ENCODE peak calls at places on chromosome 7, in five cellular contexts. G is upper lobe of right lung; L is Karpas-422; U is CD8-positive, alpha-beta memory T cell; D is GM23338. C is an unnamed sample.

GRCh38 chr7:1103009-1103788 is 15.3 kb downstream of the GPER1 start:
- DNase-seq in G (no peak), L (no peak), U (no peak), D (no peak), C (no peak)

GRCh38 chr7:47392241-47392759 is 189.6 kb downstream of the TNS3 start:
- DNase-seq in G (peak; percentile 70), L (no peak), U (no peak), D (no peak), C (no peak)

GRCh38 chr7:169854-170172 is 22.6 kb upstream of the FAM20C start:
- DNase-seq in G (peak; percentile 56), L (no peak), U (no peak), D (no peak), C (no peak)

GRCh38 chr7:125370502-125370901 is 440.9 kb upstream of the POT1 start:
- DNase-seq in G (no peak), L (no peak), U (no peak), D (no peak), C (no peak)

GRCh38 chr7:1802899-1803298 is 132.8 kb downstream of the ELFN1 start:
- DNase-seq in G (peak; percentile 16), L (no peak), U (no peak), D (no peak), C (no peak)

GRCh38 chr7:124765401-124766352 is at the start of gene GPR37:
- DNase-seq in G (peak; percentile 83), L (no peak), U (peak; percentile 5), D (peak; percentile 89), C (peak; percentile 64)

GRCh38 chr7:38368191-38368605 is 94.8 kb upstream of the TARP start:
- DNase-seq in G (peak; percentile 84), L (peak; percentile 87), U (peak; percentile 71), D (peak; percentile 93), C (peak; percentile 84)

GRCh38 chr7:101678713-101679112 is 49.6 kb upstream of the MYL10 start:
- DNase-seq in G (no peak), L (no peak), U (no peak), D (no peak), C (no peak)

GRCh38 chr7:100351657-100352058 is 6.3 kb upstream of the PILRB start:
- DNase-seq in G (no peak), L (no peak), U (no peak), D (no peak), C (no peak)

GRCh38 chr7:135330088-135330487 is 96.5 kb downstream of the STRA8 start:
- DNase-seq in G (no peak), L (no peak), U (no peak), D (no peak), C (no peak)

GRCh38 chr7:100855515-100855914 is 3.0 kb downstream of the SLC12A9 start:
- DNase-seq in G (no peak), L (no peak), U (no peak), D (no peak), C (no peak)

GRCh38 chr7:15866753-15867152 is 180.3 kb upstream of the MEOX2 start:
- DNase-seq in G (no peak), L (no peak), U (no peak), D (no peak), C (no peak)

GRCh38 chr7:155131090-155131489 is 61.0 kb downstream of the HTR5A start:
- DNase-seq in G (no peak), L (no peak), U (no peak), D (no peak), C (no peak)

GRCh38 chr7:155980841-155981240 is 168.6 kb upstream of the SHH start:
- DNase-seq in G (peak; percentile 18), L (no peak), U (no peak), D (no peak), C (no peak)

GRCh38 chr7:102097601-102098161 is 189.0 kb upstream of the SH2B2 start:
- DNase-seq in G (no peak), L (no peak), U (no peak), D (no peak), C (no peak)

GRCh38 chr7:79453558-79454324 is at the start of gene MAGI2:
- DNase-seq in G (peak; percentile 90), L (no peak), U (peak; percentile 39), D (peak; percentile 70), C (peak; percentile 76)

GRCh38 chr7:151511946-151512345 is 7.7 kb downstream of the RHEB start:
- DNase-seq in G (no peak), L (no peak), U (no peak), D (no peak), C (no peak)

GRCh38 chr7:34160261-34160752 is 255.0 kb downstream of the BMPER start:
- DNase-seq in G (no peak), L (no peak), U (no peak), D (no peak), C (no peak)

GRCh38 chr7:69878015-69878414 is 279.7 kb downstream of the AUTS2 start:
- DNase-seq in G (no peak), L (no peak), U (no peak), D (no peak), C (no peak)

GRCh38 chr7:5711419-5711818 is 70.0 kb downstream of the RNF216 start:
- DNase-seq in G (no peak), L (peak; percentile 32), U (no peak), D (peak; percentile 42), C (no peak)

GRCh38 chr7:67019562-67020390 is 23.1 kb downstream of the TYW1 start:
- DNase-seq in G (no peak), L (no peak), U (no peak), D (no peak), C (no peak)

GRCh38 chr7:50791363-50791762 is 8.7 kb upstream of the GRB10 start:
- DNase-seq in G (no peak), L (no peak), U (no peak), D (no peak), C (no peak)

GRCh38 chr7:132393789-132394261 is 182.4 kb downstream of the PLXNA4 start:
- DNase-seq in G (no peak), L (no peak), U (peak; percentile 4), D (no peak), C (peak; percentile 73)

GRCh38 chr7:151251926-151252835 is 3.7 kb upstream of the SMARCD3 start:
- DNase-seq in G (peak; percentile 87), L (no peak), U (no peak), D (peak; percentile 79), C (peak; percentile 74)

GRCh38 chr7:33457041-33457440 is 327.7 kb downstream of the BBS9 start:
- DNase-seq in G (no peak), L (peak; percentile 22), U (no peak), D (no peak), C (no peak)

GRCh38 chr7:102036958-102037357 is 219.5 kb downstream of the CUX1 start:
- DNase-seq in G (peak; percentile 9), L (no peak), U (no peak), D (no peak), C (no peak)

GRCh38 chr7:154744226-154744860 is 258.6 kb downstream of the PAXIP1 start:
- DNase-seq in G (peak; percentile 73), L (peak; percentile 63), U (peak; percentile 5), D (peak; percentile 44), C (peak; percentile 76)

GRCh38 chr7:107528461-107528860 is 35.3 kb downstream of the COG5 start:
- DNase-seq in G (no peak), L (peak; percentile 22), U (no peak), D (no peak), C (no peak)

GRCh38 chr7:106425017-106425719 is 140.4 kb upstream of the NAMPT start:
- DNase-seq in G (peak; percentile 79), L (no peak), U (no peak), D (no peak), C (no peak)

GRCh38 chr7:106952658-106953231 is 87.7 kb downstream of the PIK3CG start:
- DNase-seq in G (no peak), L (no peak), U (no peak), D (no peak), C (no peak)

GRCh38 chr7:21903074-21903786 is 42.5 kb downstream of the CDCA7L start:
- DNase-seq in G (no peak), L (peak; percentile 59), U (no peak), D (no peak), C (no peak)

GRCh38 chr7:110142939-110143526 is 947.9 kb upstream of the LRRN3 start:
- DNase-seq in G (no peak), L (no peak), U (no peak), D (no peak), C (no peak)

GRCh38 chr7:46755120-46756034 is 826.5 kb downstream of the TNS3 start:
- DNase-seq in G (no peak), L (no peak), U (no peak), D (no peak), C (peak; percentile 38)

GRCh38 chr7:74587435-74588126 is 69.9 kb upstream of the GTF2I start:
- DNase-seq in G (peak; percentile 91), L (peak; percentile 81), U (no peak), D (peak; percentile 67), C (peak; percentile 95)

GRCh38 chr7:36625247-36625646 is 99.0 kb downstream of the AOAH start:
- DNase-seq in G (no peak), L (no peak), U (no peak), D (no peak), C (no peak)

GRCh38 chr7:81162771-81163525 is 244.1 kb upstream of the SEMA3C start:
- DNase-seq in G (no peak), L (no peak), U (no peak), D (no peak), C (no peak)

GRCh38 chr7:80736371-80736770 is 97.9 kb downstream of the CD36 start:
- DNase-seq in G (no peak), L (no peak), U (no peak), D (no peak), C (no peak)

GRCh38 chr7:139702313-139702731 is 75.5 kb downstream of the HIPK2 start:
- DNase-seq in G (no peak), L (no peak), U (no peak), D (no peak), C (peak; percentile 36)
- H3K4me3 ChIP-seq in G (no peak overlapping the region), L (no peak overlapping the region), U (no peak overlapping the region), D (no peak overlapping the region), C (no peak overlapping the region)

DNA sequence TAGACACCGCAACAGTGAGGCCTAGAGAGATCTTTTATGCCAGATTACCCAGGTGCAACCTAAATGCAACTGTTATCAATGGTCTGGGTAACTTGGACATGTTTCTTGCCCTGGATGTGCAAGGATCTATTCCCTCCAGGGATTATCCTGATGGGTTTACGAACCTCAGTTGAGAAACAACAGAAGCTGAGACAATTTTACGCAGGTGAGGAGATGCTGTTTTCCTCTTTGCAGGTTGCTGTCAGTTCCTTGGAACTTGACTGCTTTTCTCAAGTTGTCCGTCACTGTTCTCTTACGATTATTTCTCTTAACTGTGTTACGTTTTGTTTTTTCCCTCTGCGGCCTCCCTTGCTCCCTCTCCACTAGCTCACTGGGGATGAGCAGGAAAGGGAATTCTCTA is 1.4 kb downstream of the PURB start:
- DNase-seq in G (no peak), L (no peak), U (no peak), D (no peak), C (no peak)
- H3K4me1 ChIP-seq in G (peaks cover 55% of the 10 kb centered on the region), L (peaks cover 71% of the 10 kb centered on the region), U (peaks cover 48% of the 10 kb centered on the region), D (peaks cover 29% of the 10 kb centered on the region), C (peaks cover 4% of the 10 kb centered on the region)

GRCh38 chr7:130345106-130345505 is 490 bp downstream of the CPA5 start:
- DNase-seq in G (no peak), L (no peak), U (no peak), D (peak; percentile 34), C (no peak)
- H3K4me3 ChIP-seq in G (no peak overlapping the region), L (no peak overlapping the region), U (no peak overlapping the region), D (peak overlapping the region; percentile 17), C (no peak overlapping the region)

DNA sequence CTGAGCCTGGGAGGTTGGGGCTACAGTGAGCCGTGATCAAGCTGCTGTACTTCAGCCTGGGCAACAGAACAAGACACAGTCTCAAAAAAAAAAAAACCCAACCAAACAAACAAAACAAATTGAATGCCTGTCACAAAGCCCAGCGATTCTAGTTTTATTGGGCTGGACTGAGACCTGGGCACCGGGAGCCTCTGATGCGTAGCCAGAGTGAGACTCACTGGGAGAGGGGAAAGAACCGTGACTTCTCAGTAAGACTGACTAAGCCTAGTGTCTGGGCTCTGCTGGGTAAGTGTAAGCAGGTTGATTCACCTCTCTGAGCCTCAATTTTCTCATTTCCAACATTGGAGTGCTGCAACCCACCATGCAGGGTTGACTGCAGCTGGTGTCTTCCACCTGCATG is 10.1 kb upstream of the LEP start:
- DNase-seq in G (no peak), L (no peak), U (no peak), D (no peak), C (no peak)
- H3K4me1 ChIP-seq in G (no peaks in the 10 kb centered on the region), L (no peaks in the 10 kb centered on the region), U (no peaks in the 10 kb centered on the region), D (peaks cover 13% of the 10 kb centered on the region), C (no peaks in the 10 kb centered on the region)

C was measured in BE2C.